ENCODE peak calls at places on chromosomes 12 and 14, in five cellular contexts. H is activated T-helper 1 cell treated with anti-CD3 and anti-CD28 coated beads, Interleukin-2, amount 50 U/mL, for 16 hours; A is T-helper 9 cell; C is left cardiac atrium; Z is naive thymus-derived CD8-positive, alpha-beta T cell. D is an unnamed sample.

GRCh38 chr12:110533607-110534006 is 31.5 kb downstream of the RAD9B start:
- DNase-seq in H (no peak), A (no peak), C (no peak), Z (no peak), D (no peak)

GRCh38 chr12:57810450-57810849 is 8.1 kb downstream of the AVIL start:
- DNase-seq in H (no peak), A (no peak), C (no peak), Z (no peak), D (no peak)

GRCh38 chr14:85987292-85987691 is 457.3 kb downstream of the FLRT2 start:
- DNase-seq in H (no peak), A (no peak), C (no peak), Z (no peak), D (no peak)

GRCh38 chr12:64582111-64582510 is 28.2 kb upstream of the RASSF3 start:
- DNase-seq in H (no peak), A (no peak), C (no peak), Z (no peak), D (no peak)

GRCh38 chr14:78383060-78383459 is 212.9 kb downstream of the NRXN3 start:
- DNase-seq in H (no peak), A (no peak), C (no peak), Z (no peak), D (no peak)

GRCh38 chr12:67651380-67651695 is 2.8 kb downstream of the DYRK2 start:
- DNase-seq in H (no peak), A (peak), C (no peak), Z (peak), D (no peak)

GRCh38 chr14:24207625-24208024 is 2.1 kb downstream of the TSSK4 start:
- DNase-seq in H (no peak), A (no peak), C (no peak), Z (no peak), D (no peak)

GRCh38 chr12:82896979-82897378 is 210.3 kb downstream of the TMTC2 start:
- DNase-seq in H (no peak), A (no peak), C (no peak), Z (no peak), D (no peak)

GRCh38 chr12:83462419-83462818 is 775.7 kb downstream of the TMTC2 start:
- DNase-seq in H (no peak), A (no peak), C (no peak), Z (no peak), D (no peak)

GRCh38 chr12:29320295-29321090 is 60.5 kb downstream of the ERGIC2 start:
- DNase-seq in H (no peak), A (no peak), C (no peak), Z (no peak), D (no peak)

GRCh38 chr12:14774944-14775651 is 28.2 kb downstream of the WBP11 start:
- DNase-seq in H (no peak), A (peak), C (peak), Z (peak), D (no peak)

GRCh38 chr12:89098390-89099102 is 253.8 kb downstream of the DUSP6 start:
- DNase-seq in H (no peak), A (no peak), C (no peak), Z (no peak), D (no peak)

GRCh38 chr14:71143391-71144290 is 236.4 kb downstream of the PCNX1 start:
- DNase-seq in H (no peak), A (no peak), C (no peak), Z (peak), D (no peak)

GRCh38 chr12:14710632-14711324 is 14.4 kb upstream of the GUCY2C start:
- DNase-seq in H (no peak), A (no peak), C (no peak), Z (no peak), D (no peak)

GRCh38 chr14:68663385-68664076 is 129.3 kb downstream of the ZFP36L1 start:
- DNase-seq in H (peak), A (no peak), C (no peak), Z (no peak), D (no peak)

GRCh38 chr12:12927211-12928079 is 24.5 kb downstream of the GPRC5D start:
- DNase-seq in H (peak), A (no peak), C (peak), Z (peak), D (no peak)

GRCh38 chr12:116427200-116427932 is 131.8 kb upstream of the MAP1LC3B2 start:
- DNase-seq in H (no peak), A (no peak), C (no peak), Z (no peak), D (no peak)

GRCh38 chr14:102209224-102209966 is 69.7 kb downstream of the WDR20 start:
- DNase-seq in H (no peak), A (no peak), C (no peak), Z (no peak), D (no peak)

GRCh38 chr12:64104376-64104775 is 117.7 kb downstream of the KICS2 start:
- DNase-seq in H (no peak), A (no peak), C (no peak), Z (no peak), D (no peak)

GRCh38 chr12:31991146-31991545 is 31.9 kb downstream of the RESF1 start:
- DNase-seq in H (no peak), A (no peak), C (no peak), Z (no peak), D (no peak)

GRCh38 chr14:69332782-69333395 is 65.2 kb downstream of the ERH start:
- DNase-seq in H (no peak), A (no peak), C (no peak), Z (no peak), D (no peak)

GRCh38 chr12:57309420-57309819 is 58.4 kb upstream of the STAC3 start:
- DNase-seq in H (no peak), A (no peak), C (no peak), Z (no peak), D (no peak)

GRCh38 chr12:113766880-113767878 is 198.9 kb downstream of the RBM19 start:
- DNase-seq in H (no peak), A (no peak), C (no peak), Z (no peak), D (no peak)

GRCh38 chr12:132159555-132160003 is 15.3 kb downstream of the NOC4L start:
- DNase-seq in H (no peak), A (no peak), C (peak), Z (no peak), D (no peak)

GRCh38 chr14:97802974-97803373 is 1005.8 kb downstream of the VRK1 start:
- DNase-seq in H (no peak), A (no peak), C (no peak), Z (no peak), D (no peak)

GRCh38 chr14:56963381-56963780 is 153.1 kb upstream of the OTX2 start:
- DNase-seq in H (no peak), A (no peak), C (no peak), Z (no peak), D (no peak)

GRCh38 chr12:22256076-22256475 is 78.4 kb downstream of the ST8SIA1 start:
- DNase-seq in H (no peak), A (no peak), C (no peak), Z (no peak), D (no peak)

GRCh38 chr12:47990351-47991105 is 13.7 kb downstream of the COL2A1 start:
- DNase-seq in H (no peak), A (peak), C (no peak), Z (peak), D (peak)

GRCh38 chr12:46442723-46443122 is 70.2 kb upstream of the SLC38A2 start:
- DNase-seq in H (no peak), A (no peak), C (no peak), Z (no peak), D (no peak)

GRCh38 chr12:108157856-108158255 is 28.8 kb downstream of the WSCD2 start:
- DNase-seq in H (no peak), A (no peak), C (no peak), Z (no peak), D (no peak)

GRCh38 chr14:106657460-106657859 is 1131.1 kb downstream of the TMEM121 start:
- DNase-seq in H (peak), A (peak), C (no peak), Z (peak), D (no peak)

GRCh38 chr12:49776413-49776812 is 35.1 kb downstream of the TMBIM6 start:
- DNase-seq in H (no peak), A (peak), C (peak), Z (peak), D (peak)

GRCh38 chr14:23550827-23551265 is 719 bp downstream of the ZFHX2 start:
- DNase-seq in H (no peak), A (no peak), C (peak), Z (no peak), D (no peak)

D was measured in KG1.